ENCODE peak calls at places on chromosomes 16 and 17, in nine cellular contexts. One of them, this sample, is unnamed.

GRCh38 chr17:63697341-63698286 is 2.3 kb downstream of the LIMD2 start:
- DNase-seq in activated gamma-delta T cell treated with Interleukin-2 at 50 U/mL for 16 hours: peak
- DNase-seq in NCI-H345: peak
- DNase-seq in ACHN: peak
- DNase-seq in erythroblast: peak
- DNase-seq in stimulated activated CD4-positive, alpha-beta T cell treated with anti-CD3 and anti-CD28 coated beads, Interleukin-2, amount 100 ng/mL, for 48 hours: peak
- DNase-seq in GM12865: peak
- DNase-seq in HL-60: no peak
- DNase-seq in T-cell: peak
- DNase-seq in this sample: peak

GRCh38 chr17:32495347-32496253 is 8.8 kb downstream of the CDK5R1 start:
- DNase-seq in T-cell: no peak
- DNase-seq in erythroblast: no peak
- DNase-seq in GM12865: no peak
- DNase-seq in activated gamma-delta T cell treated with Interleukin-2 at 50 U/mL for 16 hours: no peak
- DNase-seq in ACHN: no peak
- DNase-seq in NCI-H345: no peak
- DNase-seq in HL-60: no peak
- DNase-seq in stimulated activated CD4-positive, alpha-beta T cell treated with anti-CD3 and anti-CD28 coated beads, Interleukin-2, amount 100 ng/mL, for 48 hours: no peak
- DNase-seq in this sample: peak

GRCh38 chr17:2889256-2889655 is 93.0 kb downstream of the RAP1GAP2 start:
- DNase-seq in T-cell: no peak
- DNase-seq in ACHN: no peak
- DNase-seq in GM12865: no peak
- DNase-seq in erythroblast: no peak
- DNase-seq in NCI-H345: no peak
- DNase-seq in stimulated activated CD4-positive, alpha-beta T cell treated with anti-CD3 and anti-CD28 coated beads, Interleukin-2, amount 100 ng/mL, for 48 hours: no peak
- DNase-seq in HL-60: no peak
- DNase-seq in activated gamma-delta T cell treated with Interleukin-2 at 50 U/mL for 16 hours: no peak
- DNase-seq in this sample: no peak

GRCh38 chr17:44919885-44920564 is 4.7 kb upstream of the GFAP start:
- DNase-seq in NCI-H345: peak
- DNase-seq in activated gamma-delta T cell treated with Interleukin-2 at 50 U/mL for 16 hours: peak
- DNase-seq in ACHN: peak
- DNase-seq in HL-60: peak
- DNase-seq in stimulated activated CD4-positive, alpha-beta T cell treated with anti-CD3 and anti-CD28 coated beads, Interleukin-2, amount 100 ng/mL, for 48 hours: peak
- DNase-seq in GM12865: peak
- DNase-seq in erythroblast: peak
- DNase-seq in T-cell: peak
- DNase-seq in this sample: peak

GRCh38 chr16:75398333-75398732 is 35.0 kb downstream of the CFDP1 start:
- DNase-seq in activated gamma-delta T cell treated with Interleukin-2 at 50 U/mL for 16 hours: no peak
- DNase-seq in HL-60: no peak
- DNase-seq in erythroblast: no peak
- DNase-seq in NCI-H345: no peak
- DNase-seq in GM12865: no peak
- DNase-seq in stimulated activated CD4-positive, alpha-beta T cell treated with anti-CD3 and anti-CD28 coated beads, Interleukin-2, amount 100 ng/mL, for 48 hours: no peak
- DNase-seq in ACHN: no peak
- DNase-seq in T-cell: no peak
- DNase-seq in this sample: no peak

GRCh38 chr17:8563981-8564602 is 66.4 kb downstream of the MYH10 start:
- DNase-seq in NCI-H345: no peak
- DNase-seq in T-cell: no peak
- DNase-seq in ACHN: no peak
- DNase-seq in erythroblast: no peak
- DNase-seq in activated gamma-delta T cell treated with Interleukin-2 at 50 U/mL for 16 hours: no peak
- DNase-seq in stimulated activated CD4-positive, alpha-beta T cell treated with anti-CD3 and anti-CD28 coated beads, Interleukin-2, amount 100 ng/mL, for 48 hours: no peak
- DNase-seq in HL-60: no peak
- DNase-seq in GM12865: no peak
- DNase-seq in this sample: no peak

GRCh38 chr17:20127660-20128413 is 118.7 kb downstream of the SPECC1 start:
- DNase-seq in NCI-H345: no peak
- DNase-seq in HL-60: no peak
- DNase-seq in stimulated activated CD4-positive, alpha-beta T cell treated with anti-CD3 and anti-CD28 coated beads, Interleukin-2, amount 100 ng/mL, for 48 hours: no peak
- DNase-seq in erythroblast: peak
- DNase-seq in T-cell: no peak
- DNase-seq in ACHN: no peak
- DNase-seq in activated gamma-delta T cell treated with Interleukin-2 at 50 U/mL for 16 hours: no peak
- DNase-seq in GM12865: no peak
- DNase-seq in this sample: no peak

GRCh38 chr16:82936941-82937551 is 310.3 kb downstream of the CDH13 start:
- DNase-seq in stimulated activated CD4-positive, alpha-beta T cell treated with anti-CD3 and anti-CD28 coated beads, Interleukin-2, amount 100 ng/mL, for 48 hours: no peak
- DNase-seq in NCI-H345: no peak
- DNase-seq in activated gamma-delta T cell treated with Interleukin-2 at 50 U/mL for 16 hours: no peak
- DNase-seq in ACHN: no peak
- DNase-seq in T-cell: no peak
- DNase-seq in HL-60: no peak
- DNase-seq in erythroblast: no peak
- DNase-seq in GM12865: no peak
- DNase-seq in this sample: no peak

GRCh38 chr17:144936-145670 is 7.7 kb downstream of the SCGB1C2 start:
- DNase-seq in erythroblast: no peak
- DNase-seq in T-cell: no peak
- DNase-seq in NCI-H345: no peak
- DNase-seq in HL-60: no peak
- DNase-seq in stimulated activated CD4-positive, alpha-beta T cell treated with anti-CD3 and anti-CD28 coated beads, Interleukin-2, amount 100 ng/mL, for 48 hours: no peak
- DNase-seq in GM12865: no peak
- DNase-seq in activated gamma-delta T cell treated with Interleukin-2 at 50 U/mL for 16 hours: no peak
- DNase-seq in ACHN: no peak
- DNase-seq in this sample: no peak